ENCODE peak calls at places on chromosomes 1 and 21, in eight cellular contexts. Y, V, A, P, C, Z, R and H are unnamed samples. For H3K4me1, the result is how much of the 10 kb centered on the place peaks cover.

GRCh38 chr1:208747979-208748378 is 503.8 kb upstream of the PLXNA2 start:
- DNase-seq in V (no peak), Z (no peak), R (no peak), A (no peak), P (no peak), C (no peak), Y (no peak), H (no peak)

GRCh38 chr1:172499636-172500141 is 33.3 kb upstream of the SUCO start:
- DNase-seq in A (no peak), P (no peak), V (no peak), Z (no peak), C (no peak), Y (peak), R (no peak), H (no peak)

GRCh38 chr1:116628448-116628847 is 39.1 kb downstream of the IGSF3 start:
- DNase-seq in Y (no peak), A (no peak), P (no peak), V (no peak), Z (no peak), C (no peak), R (no peak), H (no peak)

GRCh38 chr1:221032616-221033342 is 153.5 kb downstream of the HLX start:
- DNase-seq in C (no peak), A (no peak), R (no peak), P (no peak), V (no peak), Z (peak), Y (no peak), H (no peak)

GRCh38 chr1:182604128-182604834 is at the start of gene RGS16:
- DNase-seq in Z (peak), Y (peak), R (peak), V (peak), A (peak), C (peak), P (peak), H (peak)

GRCh38 chr21:21324297-21324696 is 326.1 kb downstream of the NCAM2 start:
- DNase-seq in A (no peak), C (no peak), P (no peak), R (no peak), Y (no peak), V (no peak), Z (no peak), H (no peak)

GRCh38 chr21:36908260-36908908 is 58.1 kb downstream of the HLCS start:
- DNase-seq in Z (no peak), V (no peak), A (peak), R (no peak), Y (no peak), C (peak), P (no peak), H (no peak)

GRCh38 chr1:178055093-178055492 is 38.8 kb upstream of the RASAL2 start:
- DNase-seq in V (no peak), Y (no peak), C (no peak), A (no peak), Z (no peak), R (no peak), P (no peak), H (no peak)

GRCh38 chr21:46250146-46250725 is 21.7 kb upstream of the LSS start:
- DNase-seq in C (peak), R (no peak), A (peak), P (no peak), V (no peak), Y (no peak), Z (no peak), H (no peak)

GRCh38 chr1:89865498-89866385 is 44.9 kb downstream of the LRRC8D start:
- DNase-seq in R (no peak), A (peak), P (no peak), C (peak), Z (no peak), V (no peak), Y (no peak), H (no peak)

GRCh38 chr1:25615563-25616079 is 970 bp upstream of the MAN1C1 start:
- DNase-seq in V (no peak), A (no peak), C (no peak), P (no peak), Z (no peak), R (no peak), Y (no peak), H (no peak)

GRCh38 chr1:6385673-6386191 is 7.8 kb downstream of the ACOT7 start:
- DNase-seq in Y (no peak), C (peak), P (no peak), V (no peak), Z (no peak), R (no peak), A (peak), H (peak)

GRCh38 chr1:95309031-95309459 is 75.0 kb downstream of the RWDD3 start:
- DNase-seq in P (no peak), Z (no peak), R (peak), A (peak), V (peak), Y (no peak), C (peak), H (no peak)

GRCh38 chr1:53547321-53547720 is 88.1 kb downstream of the DMRTB1 start:
- DNase-seq in C (no peak), P (no peak), Z (no peak), V (no peak), R (no peak), Y (no peak), A (no peak), H (no peak)

GRCh38 chr1:53543771-53544695 is 84.8 kb downstream of the DMRTB1 start:
- DNase-seq in R (no peak), Y (peak), C (no peak), Z (peak), P (no peak), A (no peak), V (no peak), H (no peak)

GRCh38 chr1:53546409-53547155 is 87.4 kb downstream of the DMRTB1 start:
- DNase-seq in A (no peak), Z (peak), Y (no peak), R (no peak), V (no peak), P (no peak), C (no peak), H (no peak)

GRCh38 chr1:53544731-53545515 is 85.7 kb downstream of the DMRTB1 start:
- DNase-seq in C (no peak), V (no peak), R (no peak), Z (peak), Y (no peak), A (no peak), P (no peak), H (no peak)

GRCh38 chr1:53545663-53546408 is 86.6 kb downstream of the DMRTB1 start:
- DNase-seq in V (no peak), Y (no peak), C (no peak), R (no peak), A (peak), Z (peak), P (no peak), H (peak)
- H3K4me1 ChIP-seq in V (under half), Y (under half), C (under half), R (under half), A (under half), Z (under half), P (under half), H (under half)

DNA sequence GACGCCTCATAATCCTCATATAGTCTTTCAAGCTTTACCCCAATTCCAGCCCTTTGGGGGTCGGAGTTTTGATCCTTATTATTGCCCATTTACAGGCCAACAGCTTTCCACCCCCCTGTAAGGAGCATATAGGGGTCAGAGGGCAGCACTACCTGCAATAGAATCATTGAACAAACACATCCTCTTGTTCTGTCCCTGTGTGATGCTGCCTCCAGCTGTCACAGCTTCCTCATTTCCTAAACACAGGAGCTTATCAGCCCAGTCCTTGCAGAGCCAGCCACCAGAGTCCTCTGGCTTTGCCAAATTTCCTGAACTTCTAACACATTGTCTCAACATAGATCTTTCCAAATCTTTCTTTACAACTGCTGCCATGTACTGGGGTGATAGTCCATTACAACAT is 32.8 kb upstream of the PTBP2 start:
- DNase-seq in Y (no peak), A (no peak), C (no peak), P (no peak), V (no peak), R (no peak), Z (no peak), H (no peak)
- H3K4me3 ChIP-seq in Y (no peak), A (no peak), C (no peak), P (no peak), V (no peak), R (no peak), Z (no peak), H (no peak)

GRCh38 chr1:247322437-247322836 is 9.2 kb downstream of the ZNF496 start:
- DNase-seq in Z (no peak), P (no peak), V (no peak), A (no peak), R (no peak), Y (no peak), C (no peak), H (no peak)
- H3K4me1 ChIP-seq in Z (under half), P (under half), V (under half), A (under half), R (under half), Y (under half), C (under half), H (under half)

GRCh38 chr21:14064296-14064645 is 146.5 kb downstream of the LIPI start:
- DNase-seq in A (peak), V (no peak), P (no peak), Y (no peak), Z (no peak), C (no peak), R (no peak), H (no peak)
- H3K4me3 ChIP-seq in A (peak), V (no peak), P (no peak), Y (no peak), Z (no peak), C (no peak), R (no peak), H (no peak)

DNA sequence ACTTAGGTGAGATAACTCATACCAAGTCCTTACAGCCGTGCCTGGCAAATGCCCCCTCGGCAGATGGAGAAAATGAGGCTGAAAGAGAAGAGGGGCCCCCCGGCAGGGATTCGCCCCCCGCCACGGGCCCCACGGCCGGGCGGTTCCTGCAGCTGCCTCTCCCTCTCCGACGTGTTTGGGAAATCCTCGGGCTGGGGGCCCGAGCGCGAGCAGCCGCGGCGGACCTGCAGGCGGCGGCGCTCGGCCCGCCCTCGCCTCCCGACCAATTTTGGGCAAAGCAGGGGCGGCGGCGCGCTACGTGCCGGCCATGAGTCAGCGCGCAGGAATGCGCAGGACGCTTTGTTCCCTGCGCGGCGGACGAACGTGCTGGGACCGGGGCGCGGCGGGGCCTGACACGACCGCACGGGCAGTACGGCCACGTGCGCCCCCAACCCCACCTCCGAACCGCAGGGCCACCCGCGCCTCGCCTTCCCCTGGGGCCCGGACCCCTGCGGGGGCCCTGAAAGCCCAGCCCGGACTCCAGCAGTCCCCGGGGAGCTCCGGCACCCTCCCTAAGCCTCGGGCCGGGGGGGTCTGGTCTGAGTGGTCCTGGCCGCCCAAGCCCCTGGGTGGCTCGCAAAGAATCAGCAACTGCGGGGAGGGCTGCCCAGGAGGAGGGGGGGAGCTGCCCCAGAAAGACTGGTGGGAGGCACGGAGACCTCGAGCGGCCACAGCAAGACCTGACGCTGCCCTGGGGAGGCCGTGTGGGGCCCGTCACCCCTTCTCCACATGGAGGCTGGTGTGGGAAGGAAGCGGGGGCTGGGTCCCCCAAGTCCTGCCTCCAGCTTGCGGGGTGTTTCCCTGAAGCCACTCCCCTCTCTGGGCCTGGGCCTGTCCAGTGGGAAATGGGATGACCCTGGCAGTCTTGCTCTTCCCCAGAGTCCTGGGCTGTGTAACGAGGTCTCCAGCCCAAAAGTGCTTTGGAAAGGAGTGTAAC is 11.9 kb upstream of the EDN2 start:
- DNase-seq in Z (peak), C (peak), R (peak), V (peak), P (no peak), Y (peak), A (peak), H (peak)
- H3K4me1 ChIP-seq in Z (under half), C (half or more), R (under half), V (under half), P (under half), Y (under half), A (under half), H (half or more)

GRCh38 chr21:33080376-33080775 is 10.4 kb downstream of the OLIG1 start:
- DNase-seq in V (no peak), R (no peak), Z (no peak), P (no peak), C (no peak), A (no peak), Y (no peak), H (no peak)

GRCh38 chr21:33075596-33076195 is 5.8 kb downstream of the OLIG1 start:
- DNase-seq in A (no peak), Z (no peak), Y (no peak), P (no peak), V (no peak), R (no peak), C (no peak), H (no peak)

GRCh38 chr21:33076600-33077329 is 6.8 kb downstream of the OLIG1 start:
- DNase-seq in C (no peak), R (no peak), Y (no peak), A (no peak), V (no peak), Z (no peak), P (no peak), H (no peak)

GRCh38 chr21:33080776-33081175 is 10.8 kb downstream of the OLIG1 start:
- DNase-seq in Z (no peak), V (no peak), R (no peak), C (no peak), Y (no peak), P (no peak), A (no peak), H (no peak)

GRCh38 chr21:33078907-33079582 is 9.1 kb downstream of the OLIG1 start:
- DNase-seq in Z (no peak), P (no peak), C (peak), A (peak), Y (no peak), R (no peak), V (peak), H (peak)
- H3K4me3 ChIP-seq in Z (no peak), P (no peak), C (no peak), A (no peak), Y (no peak), R (no peak), V (peak), H (no peak)

GRCh38 chr1:181122227-181122626 is 33.7 kb downstream of the IER5 start:
- DNase-seq in P (no peak), Z (no peak), A (no peak), V (no peak), C (no peak), R (no peak), Y (no peak), H (no peak)
- H3K4me1 ChIP-seq in P (under half), Z (under half), A (under half), V (under half), C (under half), R (under half), Y (under half), H (under half)

DNA sequence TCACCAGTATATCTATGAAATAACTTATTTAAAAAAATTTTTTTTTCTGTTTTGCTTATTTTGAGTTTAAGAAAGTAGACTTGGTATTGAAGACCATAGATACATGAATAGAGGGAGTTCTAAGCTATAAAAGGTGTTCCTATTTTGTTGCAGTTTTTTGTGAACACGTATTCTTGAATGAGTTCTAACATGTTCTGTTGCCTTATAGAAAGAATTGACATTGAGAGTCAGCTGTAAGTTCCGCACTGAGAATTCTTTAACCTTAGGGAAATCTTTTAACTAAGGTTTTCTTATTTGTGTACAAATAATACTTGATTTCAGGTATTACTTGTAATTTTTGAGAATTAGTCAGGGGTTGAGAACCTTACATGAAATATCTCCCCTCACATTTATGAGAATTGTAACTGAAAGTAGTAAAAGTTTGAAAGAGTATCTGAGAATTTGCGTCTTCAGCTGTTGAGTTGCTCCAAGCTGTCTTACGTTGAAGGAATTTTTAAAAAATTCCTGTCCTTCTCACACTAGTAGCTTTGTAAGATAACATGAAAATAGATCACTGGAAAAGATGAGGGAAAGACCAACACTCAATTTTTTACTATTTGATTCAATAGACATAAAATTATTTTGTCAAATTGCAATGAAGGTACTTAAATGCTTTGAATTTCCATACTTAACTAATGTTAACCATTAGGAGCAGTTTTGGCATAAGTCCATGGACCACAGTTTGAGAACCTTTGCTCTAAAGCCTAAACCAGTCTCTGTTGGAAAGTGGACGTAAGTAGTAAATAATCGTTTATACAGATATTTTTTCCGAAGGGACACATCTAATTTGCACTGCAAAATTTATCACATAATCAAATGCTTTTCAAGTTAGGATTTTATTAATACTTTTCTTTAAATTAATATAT is 3.8 kb downstream of the DR1 start:
- DNase-seq in Y (no peak), A (no peak), C (peak), Z (no peak), V (no peak), R (no peak), P (no peak), H (no peak)
- H3K4me3 ChIP-seq in Y (no peak), A (peak), C (no peak), Z (no peak), V (peak), R (peak), P (peak), H (peak)

DNA sequence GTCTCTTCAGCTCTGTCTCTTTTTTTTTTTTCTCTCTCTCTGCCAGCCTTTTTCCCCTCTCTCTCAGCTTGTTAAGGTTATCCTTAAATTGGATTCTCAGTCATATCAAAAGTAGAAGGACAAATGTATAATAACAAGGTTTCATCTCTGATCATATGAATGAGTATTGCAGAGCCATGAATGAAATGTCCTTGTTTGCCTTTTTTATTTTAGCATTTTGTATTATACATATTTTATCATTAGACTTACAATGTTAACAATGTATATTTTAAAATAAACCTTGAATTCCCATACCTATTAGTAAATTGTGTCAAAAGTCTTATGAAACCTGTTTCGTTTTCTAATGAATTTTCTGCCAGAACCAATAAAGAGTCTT is 596 bp downstream of the DNAJB4 start:
- DNase-seq in Y (no peak), A (no peak), V (no peak), P (no peak), C (no peak), R (no peak), Z (no peak), H (no peak)
- H3K4me1 ChIP-seq in Y (under half), A (under half), V (under half), P (under half), C (under half), R (under half), Z (under half), H (under half)

DNA sequence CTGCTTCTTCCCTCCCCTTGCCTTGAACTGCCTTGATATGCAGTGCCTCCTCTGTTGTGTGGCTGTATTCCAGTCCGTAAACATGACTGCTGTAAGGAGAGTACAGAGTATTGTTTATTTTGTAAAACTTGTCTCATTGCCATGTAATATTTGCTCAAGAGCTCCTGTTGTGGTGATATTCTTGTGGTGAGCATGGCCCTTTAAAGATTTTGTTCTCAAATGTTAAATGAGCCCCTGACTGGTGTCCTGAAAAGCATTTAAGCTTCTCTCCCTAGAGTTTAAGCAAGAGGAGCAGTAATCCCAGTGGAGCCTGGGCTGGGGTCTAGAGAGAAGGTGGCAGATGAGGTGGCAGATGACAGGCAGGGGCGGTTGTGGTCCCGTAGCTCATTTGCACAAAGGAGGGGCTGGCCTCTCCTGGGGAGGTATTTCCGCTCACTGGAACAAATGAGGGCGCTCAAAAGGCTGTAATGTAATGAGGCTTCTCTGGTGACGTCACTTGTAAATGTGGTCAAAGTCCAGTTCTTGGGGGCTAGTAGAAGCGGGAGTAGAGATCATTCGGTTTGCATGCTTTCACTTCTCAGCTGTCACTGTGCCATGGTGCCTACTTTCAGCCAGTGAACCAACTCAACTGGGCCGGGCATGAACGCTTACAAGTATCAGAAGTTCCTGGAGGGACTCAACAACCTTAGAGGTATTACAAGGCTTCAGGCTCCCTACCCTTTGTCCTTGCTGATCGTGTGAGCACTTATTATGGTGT is 46.0 kb upstream of the MACF1 start:
- DNase-seq in Z (no peak), C (peak), P (no peak), Y (peak), R (no peak), A (peak), V (peak), H (peak)
- H3K4me3 ChIP-seq in Z (no peak), C (no peak), P (no peak), Y (no peak), R (no peak), A (peak), V (peak), H (peak)